ENCODE peak calls at places on chromosome 1, in five cellular contexts. V is GM23338, W is GM23248, L is SK-N-SH, T is neural progenitor cell. X is an unnamed sample.

GRCh38 chr1:234994411-234995295 is 134.0 kb downstream of the TOMM20 start:
- DNase-seq in W (no peak), V (no peak), T (no peak), L (no peak), X (no peak)

GRCh38 chr1:93080424-93080823 is 1.3 kb downstream of the MTF2 start:
- DNase-seq in W (peak), L (peak), T (peak), V (peak), X (peak)

GRCh38 chr1:82728206-82728605 is 927.5 kb downstream of the ADGRL2 start:
- DNase-seq in W (no peak), T (no peak), L (no peak), V (no peak), X (no peak)

GRCh38 chr1:41900611-41901444 is 17.9 kb downstream of the HIVEP3 start:
- DNase-seq in L (no peak), T (no peak), W (peak), V (no peak), X (no peak)

GRCh38 chr1:24452922-24453481 is 37.4 kb downstream of the NIPAL3 start:
- DNase-seq in W (no peak), L (no peak), T (no peak), V (no peak), X (no peak)

GRCh38 chr1:184890539-184890973 is 83.8 kb downstream of the NIBAN1 start:
- DNase-seq in V (no peak), T (no peak), W (peak), L (no peak), X (no peak)

GRCh38 chr1:170471310-170471839 is 60.6 kb upstream of the GORAB start:
- DNase-seq in W (peak), L (no peak), T (no peak), V (no peak), X (no peak)

GRCh38 chr1:99869304-99869703 is 19.1 kb downstream of the AGL start:
- DNase-seq in W (peak), T (no peak), L (no peak), V (no peak), X (no peak)

GRCh38 chr1:47846981-47847380 is 150.2 kb downstream of the TRABD2B start:
- DNase-seq in T (no peak), W (no peak), L (no peak), V (no peak), X (no peak)

GRCh38 chr1:13965770-13966398 is 265.9 kb downstream of the PRDM2 start:
- DNase-seq in L (peak), V (peak), T (peak), W (peak), X (peak)

GRCh38 chr1:206455681-206456344 is 14.5 kb upstream of the IKBKE start:
- DNase-seq in V (no peak), T (peak), L (peak), W (no peak), X (no peak)

GRCh38 chr1:235050911-235051360 is 77.7 kb downstream of the TOMM20 start:
- DNase-seq in W (peak), V (no peak), T (no peak), L (peak), X (no peak)

GRCh38 chr1:159996653-159997052 is 35.1 kb downstream of the PIGM start:
- DNase-seq in T (no peak), V (no peak), L (no peak), W (peak), X (no peak)

GRCh38 chr1:43349594-43350306 is 9.0 kb upstream of the CDC20 start:
- DNase-seq in W (peak), L (no peak), T (peak), V (peak), X (peak)

GRCh38 chr1:21815724-21816311 is 3.8 kb downstream of the LDLRAD2 start:
- DNase-seq in V (no peak), L (peak), T (no peak), W (peak), X (no peak)

GRCh38 chr1:7010534-7011200 is 225.4 kb downstream of the CAMTA1 start:
- DNase-seq in W (no peak), L (no peak), T (no peak), V (no peak), X (peak)

GRCh38 chr1:223358826-223359225 is 5.2 kb downstream of the SUSD4 start:
- DNase-seq in L (no peak), V (peak), T (peak), W (no peak), X (no peak)

GRCh38 chr1:67683306-67683705 is 1.7 kb upstream of the GADD45A start:
- DNase-seq in W (peak), L (no peak), T (no peak), V (no peak), X (no peak)

GRCh38 chr1:85361106-85361505 is 84.7 kb upstream of the BCL10 start:
- DNase-seq in W (peak), T (no peak), L (no peak), V (no peak), X (no peak)

GRCh38 chr1:240152611-240153297 is 61.1 kb downstream of the FMN2 start:
- DNase-seq in W (peak), V (no peak), L (no peak), T (no peak), X (no peak)

DNA sequence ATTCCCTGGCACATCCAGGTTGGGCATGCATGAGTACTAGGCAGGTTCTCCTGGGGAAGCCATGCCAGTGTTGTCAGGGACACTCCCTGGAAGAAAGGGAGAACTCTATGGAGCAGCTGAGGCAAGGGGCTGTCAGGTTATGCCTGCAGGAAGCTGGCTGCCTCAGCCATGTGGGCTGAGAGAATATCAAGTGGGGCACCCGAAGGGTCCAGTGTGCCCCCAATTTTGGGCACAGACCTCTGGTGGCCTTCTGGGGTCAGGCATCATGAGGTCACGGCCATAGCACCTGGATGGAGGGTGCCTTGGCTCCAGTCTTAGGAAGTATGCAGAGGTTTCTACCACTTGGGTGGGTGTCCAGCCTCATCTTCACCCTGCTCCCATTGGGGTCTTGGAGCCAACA is 2.6 kb downstream of the CSF3R start:
- DNase-seq in L (no peak), T (no peak), W (no peak), V (no peak), X (no peak)
- H3K4me2 ChIP-seq in L (no peak), T (no peak), W (no peak), V (no peak), X (no peak)

DNA sequence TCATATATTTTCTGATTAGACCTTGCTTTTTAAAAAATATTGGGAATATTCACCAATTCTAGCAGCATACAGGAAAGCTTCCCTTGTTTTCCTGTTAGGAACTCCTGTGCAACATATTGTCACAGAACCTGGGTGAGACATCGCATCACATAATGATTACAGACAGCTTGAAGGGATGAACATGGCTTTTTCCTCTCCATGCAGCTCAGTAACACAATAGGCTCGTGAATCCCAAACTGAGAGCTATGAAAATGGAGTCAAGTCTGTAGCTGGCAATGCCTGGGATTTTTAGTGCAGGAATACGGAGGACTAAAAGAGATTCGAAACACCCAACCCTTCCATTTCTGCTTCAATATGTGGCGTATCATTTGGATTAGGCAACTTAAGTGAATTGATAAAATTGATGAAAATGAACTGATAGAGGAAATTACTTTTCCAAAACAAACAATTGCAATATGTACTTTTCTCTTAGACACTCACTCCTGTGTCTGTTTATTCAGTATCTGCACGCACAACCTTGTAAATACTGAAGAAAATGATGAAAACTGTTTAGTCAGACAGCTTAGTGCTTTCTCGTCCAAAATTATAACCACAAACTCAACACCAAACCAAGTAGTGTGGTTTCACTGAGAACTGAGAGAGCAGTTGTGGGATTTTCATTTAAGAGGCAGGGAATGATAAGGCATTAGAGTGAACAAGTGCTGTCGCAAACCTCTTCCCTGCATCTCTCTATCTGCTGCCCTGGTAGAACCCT is 250.4 kb downstream of the PTBP2 start:
- DNase-seq in T (no peak), W (no peak), L (no peak), V (no peak), X (peak)
- TF ChIP-seq EZH2phosphoT487 in T (no peak), W (no peak), L (no peak), V (no peak), X (no peak)

GRCh38 chr1:201381130-201381529 is 3.6 kb upstream of the TNNT2 start:
- DNase-seq in W (no peak), T (no peak), V (no peak), L (no peak), X (no peak)
- H3K27ac ChIP-seq in W (no peak), T (no peak), V (no peak), L (no peak), X (no peak)

GRCh38 chr1:183215936-183216335 is 29.9 kb downstream of the LAMC2 start:
- DNase-seq in T (no peak), W (no peak), V (no peak), L (no peak), X (no peak)
- H3K4me2 ChIP-seq in T (no peak), W (no peak), V (no peak), L (no peak), X (no peak)

GRCh38 chr1:226990133-226990716 is 50.1 kb downstream of the COQ8A start:
- DNase-seq in L (no peak), T (no peak), V (no peak), W (no peak), X (no peak)
- TF ChIP-seq EZH2phosphoT487 in L (no peak), T (no peak), V (no peak), W (no peak), X (no peak)

GRCh38 chr1:109250454-109251276 is 1.3 kb downstream of the CELSR2 start:
- DNase-seq in L (peak), W (no peak), T (no peak), V (no peak), X (no peak)

GRCh38 chr1:109251277-109252166 is 2.2 kb downstream of the CELSR2 start:
- DNase-seq in V (no peak), W (no peak), L (peak), T (no peak), X (no peak)

GRCh38 chr1:109248797-109249629 is at the start of gene CELSR2:
- DNase-seq in L (peak), W (peak), V (peak), T (peak), X (peak)

GRCh38 chr1:109248444-109248796 is 919 bp upstream of the CELSR2 start:
- DNase-seq in V (no peak), W (no peak), L (no peak), T (no peak), X (no peak)

GRCh38 chr1:109249654-109250401 is 489 bp downstream of the CELSR2 start:
- DNase-seq in W (peak), T (peak), L (peak), V (peak), X (no peak)
- H3K27ac ChIP-seq in W (no peak), T (no peak), L (no peak), V (no peak), X (no peak)

GRCh38 chr1:39129514-39129913 is 75.0 kb upstream of the MACF1 start:
- DNase-seq in L (no peak), T (peak), W (peak), V (peak), X (peak)
- H3K4me2 ChIP-seq in L (peak), T (peak), W (peak), V (peak), X (no peak)

X was measured in MM.1S.